ENCODE peak calls at places on chromosomes 3 and 15, in six cellular contexts. J is H9, T is colonic mucosa, Y is progenitor cell of endocrine pancreas, O is mammary epithelial cell, D is thoracic aorta. I is an unnamed sample.

GRCh38 chr3:112776000-112776399 is 70.7 kb downstream of the CD200R1L start:
- DNase-seq in J (no peak), T (no peak), Y (no peak), O (peak; percentile 91), D (no peak), I (no peak)

GRCh38 chr3:193772389-193772788 is 179.4 kb downstream of the OPA1 start:
- DNase-seq in J (no peak), T (no peak), Y (no peak), O (no peak), D (no peak), I (no peak)

GRCh38 chr15:59537384-59537783 is 74.2 kb upstream of the GCNT3 start:
- DNase-seq in J (no peak), T (peak; percentile 14), Y (no peak), O (no peak), D (no peak), I (no peak)

GRCh38 chr15:70140543-70141375 is 43.0 kb upstream of the TLE3 start:
- DNase-seq in J (peak; percentile 77), T (no peak), Y (no peak), O (peak; percentile 30), D (no peak), I (no peak)

GRCh38 chr3:3110299-3110630 is at the start of gene IL5RA:
- DNase-seq in J (peak; percentile 35), T (no peak), Y (no peak), O (no peak), D (no peak), I (no peak)

GRCh38 chr3:181721369-181721768 is 9.6 kb downstream of the SOX2 start:
- DNase-seq in J (no peak), T (no peak), Y (no peak), O (no peak), D (no peak), I (no peak)

GRCh38 chr3:32414527-32415202 is 23.0 kb downstream of the CMTM7 start:
- DNase-seq in J (no peak), T (no peak), Y (no peak), O (peak; percentile 70), D (no peak), I (no peak)

GRCh38 chr3:84961492-84962255 is 2.9 kb downstream of the CADM2 start:
- DNase-seq in J (no peak), T (no peak), Y (no peak), O (no peak), D (no peak), I (no peak)

GRCh38 chr3:59469948-59470723 is 420.3 kb upstream of the CFAP20DC start:
- DNase-seq in J (no peak), T (no peak), Y (no peak), O (peak; percentile 81), D (no peak), I (no peak)

GRCh38 chr3:101879102-101879501 is 29.8 kb downstream of the NFKBIZ start:
- DNase-seq in J (no peak), T (peak; percentile 49), Y (no peak), O (no peak), D (no peak), I (no peak)

DNA sequence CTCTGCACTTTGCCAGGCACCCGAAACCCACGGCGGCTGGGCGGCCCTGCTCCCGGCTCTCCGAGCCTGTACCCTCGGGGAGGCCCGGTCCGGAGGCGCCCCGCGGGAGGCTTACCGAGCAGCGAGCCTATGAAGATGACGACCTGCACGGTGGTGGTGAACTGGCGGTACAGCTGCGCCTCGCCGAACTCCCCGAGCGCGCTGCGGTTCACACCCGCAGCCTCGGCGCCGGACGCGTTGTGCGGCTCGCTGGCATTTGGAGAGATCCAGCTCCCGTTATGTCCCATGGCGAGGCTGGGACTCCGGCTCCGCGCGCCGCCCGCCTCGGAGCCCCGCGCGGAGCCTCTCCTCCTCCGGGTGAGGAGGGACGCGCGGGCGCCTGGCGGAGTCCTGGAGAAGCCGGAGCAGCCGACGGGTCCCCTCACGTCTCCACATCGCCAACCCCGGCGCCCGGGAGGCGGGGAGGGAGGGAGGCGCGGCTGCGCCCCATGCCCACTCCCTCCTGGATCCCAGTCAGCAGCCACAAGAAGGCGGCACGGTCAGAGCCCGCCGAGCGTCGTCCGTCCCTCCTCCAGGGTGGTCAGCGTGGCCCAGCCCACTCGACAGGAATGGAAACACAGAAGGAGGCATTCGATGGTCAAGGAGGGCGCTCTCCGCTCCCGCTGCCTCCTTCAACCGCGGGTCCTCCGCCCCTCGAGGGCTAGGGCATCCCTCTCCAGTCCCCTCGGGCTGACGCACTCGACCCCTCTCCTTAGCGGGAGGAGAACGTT is at the start of gene GPR176:
- DNase-seq in J (peak; percentile 64), T (peak; percentile 26), Y (peak; percentile 23), O (peak; percentile 58), D (peak; percentile 25), I (no peak)
- TF ChIP-seq CTCF in J (no peak), T (no peak), Y (no peak), O (no peak), D (no peak), I (no peak)

GRCh38 chr3:11437506-11437905 is 165.3 kb downstream of the ATG7 start:
- DNase-seq in J (no peak), T (no peak), Y (no peak), O (no peak), D (no peak), I (no peak)

GRCh38 chr3:11436775-11437174 is 164.6 kb downstream of the ATG7 start:
- DNase-seq in J (no peak), T (no peak), Y (no peak), O (no peak), D (no peak), I (no peak)

GRCh38 chr3:11435420-11435819 is 163.2 kb downstream of the ATG7 start:
- DNase-seq in J (no peak), T (no peak), Y (no peak), O (no peak), D (no peak), I (no peak)

GRCh38 chr3:11434697-11435096 is 162.5 kb downstream of the ATG7 start:
- DNase-seq in J (no peak), T (no peak), Y (no peak), O (no peak), D (no peak), I (no peak)

DNA sequence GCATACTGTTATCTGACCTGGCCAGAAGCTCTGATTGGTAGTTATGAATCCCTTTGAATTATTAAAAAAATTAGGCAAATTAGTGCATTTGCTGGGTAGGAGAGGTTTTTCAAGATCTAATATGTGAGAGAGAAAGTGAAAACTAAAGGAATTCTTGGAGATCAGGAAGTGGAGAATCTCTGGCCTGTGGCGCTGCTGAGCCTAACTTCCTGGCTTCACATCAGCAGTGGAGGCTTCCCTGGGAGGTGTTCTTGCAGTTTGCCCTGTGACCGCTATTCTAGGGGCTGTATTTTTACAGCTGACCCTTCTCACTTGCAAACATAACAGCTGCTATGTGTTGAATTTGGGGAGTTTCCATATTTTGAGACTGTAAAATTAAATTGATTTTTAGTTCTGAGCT is 166.4 kb downstream of the ATG7 start:
- DNase-seq in J (no peak), T (no peak), Y (no peak), O (no peak), D (no peak), I (no peak)
- TF ChIP-seq CTCF in J (no peak), T (no peak), Y (no peak), O (no peak), D (peak; percentile 9), I (no peak)

GRCh38 chr3:66836363-66837152 is 161.5 kb upstream of the KBTBD8 start:
- DNase-seq in J (no peak), T (no peak), Y (no peak), O (no peak), D (no peak), I (no peak)
- TF ChIP-seq CTCF in J (peak; percentile 50), T (peak; percentile 18), Y (peak; percentile 34), O (no peak), D (no peak), I (peak; percentile 32)

GRCh38 chr3:159818399-159818798 is 170.2 kb upstream of the IL12A start:
- DNase-seq in J (peak; percentile 71), T (no peak), Y (no peak), O (no peak), D (no peak), I (no peak)
- TF ChIP-seq CTCF in J (peak; percentile 61), T (no peak), Y (peak; percentile 17), O (no peak), D (no peak), I (peak; percentile 17)

DNA sequence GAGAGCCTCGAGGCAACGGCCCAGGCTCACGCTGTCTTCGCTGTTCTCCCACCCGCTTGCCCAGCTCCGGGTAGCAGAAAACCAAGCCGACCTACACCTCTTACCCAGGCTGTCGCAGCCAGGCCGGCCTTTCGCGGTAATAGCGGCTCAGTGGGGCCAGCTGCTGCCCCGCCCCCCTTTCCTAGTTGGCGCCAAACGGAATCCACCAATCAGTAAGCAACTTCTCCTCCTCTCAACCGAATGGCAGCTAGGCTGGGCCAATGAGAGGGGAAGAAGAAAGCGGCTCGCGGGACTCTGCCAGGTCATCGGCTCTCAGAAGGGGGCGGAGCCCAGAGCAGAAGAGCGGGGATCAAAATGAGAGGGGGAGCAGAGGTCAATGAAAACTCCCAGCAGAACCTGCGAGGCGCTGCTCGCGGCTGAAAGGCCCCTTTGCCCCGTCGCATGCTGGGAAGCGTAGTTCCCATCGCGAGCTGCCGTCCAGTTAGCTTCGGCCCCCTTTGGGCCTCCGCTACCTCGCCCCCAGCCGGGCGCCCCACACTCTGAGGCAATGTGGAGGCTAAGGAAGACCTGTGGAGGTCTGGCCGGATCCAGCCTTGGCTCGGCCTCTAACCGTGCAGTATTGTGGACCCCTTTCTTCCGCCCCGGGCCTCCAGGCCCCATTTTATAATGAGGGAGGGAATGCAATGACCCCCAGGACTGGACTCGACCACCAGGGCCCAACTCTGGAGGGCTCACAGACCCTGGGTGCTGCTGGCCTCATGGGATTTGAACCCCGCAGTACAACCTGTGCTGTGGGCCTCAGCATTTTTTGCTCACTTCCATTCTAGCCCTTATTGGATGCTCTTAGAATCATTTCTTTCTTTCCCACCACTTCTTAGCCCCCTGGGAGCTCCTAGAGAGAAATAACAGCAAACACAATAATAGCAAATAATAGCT is at the start of gene CDC25A:
- DNase-seq in J (peak; percentile 99), T (peak; percentile 98), Y (peak; percentile 93), O (peak; percentile 98), D (peak; percentile 91), I (peak; percentile 83)
- TF ChIP-seq CTCF in J (no peak), T (no peak), Y (no peak), O (no peak), D (no peak), I (no peak)

GRCh38 chr3:18795078-18795477 is 353.2 kb upstream of the KCNH8 start:
- DNase-seq in J (no peak), T (no peak), Y (no peak), O (no peak), D (no peak), I (no peak)

GRCh38 chr3:18791752-18792151 is 356.6 kb upstream of the KCNH8 start:
- DNase-seq in J (no peak), T (no peak), Y (no peak), O (no peak), D (no peak), I (no peak)

DNA sequence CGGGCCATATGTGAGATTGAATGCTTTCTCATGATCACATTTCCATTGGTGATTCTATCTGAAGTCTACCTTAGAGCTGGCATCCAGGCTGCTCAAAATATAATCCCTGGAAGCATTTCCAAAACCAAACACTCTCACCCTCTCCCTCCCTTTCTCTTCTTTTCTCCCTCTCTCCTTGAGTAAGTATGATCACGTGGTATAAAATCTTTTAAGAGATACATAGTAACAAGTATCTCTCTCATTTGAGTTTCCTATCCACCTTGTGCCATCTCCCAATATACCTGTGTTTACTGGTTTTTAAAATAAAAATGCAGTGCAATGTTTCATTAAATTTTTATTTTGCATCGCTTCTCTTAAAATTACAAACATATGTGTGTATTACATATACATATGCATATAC is 350.9 kb upstream of the KCNH8 start:
- DNase-seq in J (no peak), T (no peak), Y (no peak), O (no peak), D (no peak), I (no peak)
- TF ChIP-seq CTCF in J (no peak), T (no peak), Y (no peak), O (no peak), D (no peak), I (no peak)